ENCODE peak calls at places on chromosomes 7 and 10, in nine cellular contexts. K, F, L, R, E, D, T, H and A are unnamed samples.

GRCh38 chr10:7984325-7984724 is 70.2 kb upstream of the GATA3 start:
- DNase-seq in K (no peak), F (no peak), L (no peak), R (no peak), E (no peak), D (no peak), T (no peak), H (no peak), A (no peak)

GRCh38 chr10:110617455-110618162 is 26.5 kb upstream of the RBM20 start:
- DNase-seq in K (no peak), F (no peak), L (peak), R (no peak), E (no peak), D (no peak), T (no peak), H (no peak), A (no peak)

GRCh38 chr10:60142736-60143135 is 236.4 kb upstream of the CCDC6 start:
- DNase-seq in K (no peak), F (no peak), L (no peak), R (no peak), E (no peak), D (no peak), T (no peak), H (no peak), A (no peak)

GRCh38 chr7:139035588-139036353 is at the start of gene ZC3HAV1L:
- DNase-seq in K (no peak), F (peak), L (peak), R (no peak), E (peak), D (peak), T (peak), H (peak), A (no peak)

GRCh38 chr7:50190772-50191171 is 97.7 kb upstream of the ZPBP start:
- DNase-seq in K (no peak), F (no peak), L (no peak), R (no peak), E (no peak), D (no peak), T (no peak), H (no peak), A (no peak)

GRCh38 chr10:73246783-73247508 is at the start of gene DNAJC9:
- DNase-seq in K (peak), F (peak), L (peak), R (peak), E (peak), D (peak), T (peak), H (peak), A (peak)

GRCh38 chr7:155338632-155339320 is 41.1 kb downstream of the INSIG1 start:
- DNase-seq in K (no peak), F (no peak), L (no peak), R (no peak), E (no peak), D (no peak), T (no peak), H (no peak), A (no peak)

GRCh38 chr10:108598831-108599230 is 1324.5 kb downstream of the XPNPEP1 start:
- DNase-seq in K (no peak), F (no peak), L (no peak), R (no peak), E (peak), D (no peak), T (no peak), H (no peak), A (no peak)

GRCh38 chr7:92833766-92834605 is 2.4 kb downstream of the CDK6 start:
- DNase-seq in K (peak), F (peak), L (peak), R (peak), E (peak), D (peak), T (no peak), H (peak), A (peak)

GRCh38 chr10:128009768-128010167 is 102.9 kb downstream of the PTPRE start:
- DNase-seq in K (no peak), F (no peak), L (peak), R (no peak), E (no peak), D (no peak), T (no peak), H (no peak), A (no peak)

GRCh38 chr10:89278034-89278535 is 23.8 kb upstream of the IFIT2 start:
- DNase-seq in K (no peak), F (no peak), L (peak), R (no peak), E (peak), D (no peak), T (peak), H (peak), A (no peak)

GRCh38 chr10:3805791-3806381 is 20.9 kb upstream of the KLF6 start:
- DNase-seq in K (no peak), F (peak), L (peak), R (peak), E (peak), D (no peak), T (no peak), H (peak), A (no peak)

GRCh38 chr10:80276335-80276734 is 13.1 kb downstream of the MAT1A start:
- DNase-seq in K (no peak), F (no peak), L (no peak), R (no peak), E (no peak), D (no peak), T (no peak), H (no peak), A (no peak)